ENCODE peak calls at places on chromosomes 2 and 18, in ten cellular contexts. One of them, this sample, is unnamed.

GRCh38 chr2:142582317-142582716 is 295.1 kb upstream of the KYNU start:
- DNase-seq in stimulated activated CD4-positive, alpha-beta T cell treated with anti-CD3 and anti-CD28 coated beads, TNF-alpha, amount 100 ng/mL, for 48 hours: no peak
- DNase-seq in ACHN: no peak
- DNase-seq in ELR: no peak
- DNase-seq in fibroblast of the conjunctiva: no peak
- DNase-seq in iris pigment epithelial cell: no peak
- DNase-seq in SK-MEL-5: peak; percentile 28
- DNase-seq in right lobe of liver: no peak
- DNase-seq in H9: no peak
- DNase-seq in NCI-H187: no peak
- DNase-seq in this sample: peak; percentile 0

GRCh38 chr18:76823574-76823973 is 1.2 kb downstream of the ZNF236 start:
- DNase-seq in NCI-H187: no peak
- DNase-seq in right lobe of liver: peak; percentile 38
- DNase-seq in ACHN: no peak
- DNase-seq in SK-MEL-5: no peak
- DNase-seq in H9: peak; percentile 58
- DNase-seq in iris pigment epithelial cell: no peak
- DNase-seq in stimulated activated CD4-positive, alpha-beta T cell treated with anti-CD3 and anti-CD28 coated beads, TNF-alpha, amount 100 ng/mL, for 48 hours: no peak
- DNase-seq in fibroblast of the conjunctiva: no peak
- DNase-seq in ELR: no peak
- DNase-seq in this sample: no peak

GRCh38 chr2:233247744-233248143 is 3.7 kb upstream of the ATG16L1 start:
- DNase-seq in ACHN: peak; percentile 42
- DNase-seq in H9: no peak
- DNase-seq in fibroblast of the conjunctiva: no peak
- DNase-seq in ELR: peak; percentile 94
- DNase-seq in SK-MEL-5: no peak
- DNase-seq in NCI-H187: no peak
- DNase-seq in stimulated activated CD4-positive, alpha-beta T cell treated with anti-CD3 and anti-CD28 coated beads, TNF-alpha, amount 100 ng/mL, for 48 hours: peak; percentile 60
- DNase-seq in iris pigment epithelial cell: peak; percentile 21
- DNase-seq in right lobe of liver: no peak
- DNase-seq in this sample: peak; percentile 98

GRCh38 chr18:39845673-39846072 is 2109.4 kb upstream of the PIK3C3 start:
- DNase-seq in ACHN: no peak
- DNase-seq in NCI-H187: no peak
- DNase-seq in H9: no peak
- DNase-seq in fibroblast of the conjunctiva: no peak
- DNase-seq in iris pigment epithelial cell: no peak
- DNase-seq in ELR: no peak
- DNase-seq in stimulated activated CD4-positive, alpha-beta T cell treated with anti-CD3 and anti-CD28 coated beads, TNF-alpha, amount 100 ng/mL, for 48 hours: no peak
- DNase-seq in right lobe of liver: no peak
- DNase-seq in SK-MEL-5: no peak
- DNase-seq in this sample: no peak

GRCh38 chr2:64447317-64448060 is 6.5 kb upstream of the LGALSL start:
- DNase-seq in H9: no peak
- DNase-seq in NCI-H187: no peak
- DNase-seq in iris pigment epithelial cell: no peak
- DNase-seq in right lobe of liver: no peak
- DNase-seq in fibroblast of the conjunctiva: no peak
- DNase-seq in ACHN: no peak
- DNase-seq in stimulated activated CD4-positive, alpha-beta T cell treated with anti-CD3 and anti-CD28 coated beads, TNF-alpha, amount 100 ng/mL, for 48 hours: no peak
- DNase-seq in SK-MEL-5: no peak
- DNase-seq in ELR: no peak
- DNase-seq in this sample: no peak

GRCh38 chr2:124088621-124089020 is 63.5 kb downstream of the CNTNAP5 start:
- DNase-seq in NCI-H187: no peak
- DNase-seq in SK-MEL-5: no peak
- DNase-seq in iris pigment epithelial cell: no peak
- DNase-seq in fibroblast of the conjunctiva: no peak
- DNase-seq in ELR: no peak
- DNase-seq in right lobe of liver: no peak
- DNase-seq in stimulated activated CD4-positive, alpha-beta T cell treated with anti-CD3 and anti-CD28 coated beads, TNF-alpha, amount 100 ng/mL, for 48 hours: no peak
- DNase-seq in H9: no peak
- DNase-seq in ACHN: no peak
- DNase-seq in this sample: no peak

GRCh38 chr2:191869178-191869577 is 22.3 kb upstream of the CAVIN2 start:
- DNase-seq in NCI-H187: peak; percentile 33
- DNase-seq in fibroblast of the conjunctiva: no peak
- DNase-seq in right lobe of liver: no peak
- DNase-seq in H9: peak; percentile 86
- DNase-seq in iris pigment epithelial cell: peak; percentile 67
- DNase-seq in ACHN: peak; percentile 68
- DNase-seq in ELR: peak; percentile 77
- DNase-seq in SK-MEL-5: peak; percentile 63
- DNase-seq in stimulated activated CD4-positive, alpha-beta T cell treated with anti-CD3 and anti-CD28 coated beads, TNF-alpha, amount 100 ng/mL, for 48 hours: no peak
- DNase-seq in this sample: no peak

GRCh38 chr2:44707945-44708645 is 233.4 kb upstream of the SIX3 start:
- DNase-seq in stimulated activated CD4-positive, alpha-beta T cell treated with anti-CD3 and anti-CD28 coated beads, TNF-alpha, amount 100 ng/mL, for 48 hours: no peak
- DNase-seq in fibroblast of the conjunctiva: no peak
- DNase-seq in iris pigment epithelial cell: no peak
- DNase-seq in ACHN: no peak
- DNase-seq in NCI-H187: peak; percentile 7
- DNase-seq in H9: no peak
- DNase-seq in ELR: no peak
- DNase-seq in right lobe of liver: no peak
- DNase-seq in SK-MEL-5: peak; percentile 17
- DNase-seq in this sample: peak; percentile 61

GRCh38 chr2:6297238-6297637 is 568.5 kb downstream of the CMPK2 start:
- DNase-seq in NCI-H187: no peak
- DNase-seq in stimulated activated CD4-positive, alpha-beta T cell treated with anti-CD3 and anti-CD28 coated beads, TNF-alpha, amount 100 ng/mL, for 48 hours: no peak
- DNase-seq in fibroblast of the conjunctiva: no peak
- DNase-seq in SK-MEL-5: no peak
- DNase-seq in ELR: no peak
- DNase-seq in right lobe of liver: no peak
- DNase-seq in H9: no peak
- DNase-seq in ACHN: no peak
- DNase-seq in iris pigment epithelial cell: no peak
- DNase-seq in this sample: no peak

GRCh38 chr2:37773354-37773753 is 101.9 kb upstream of the CDC42EP3 start:
- DNase-seq in iris pigment epithelial cell: no peak
- DNase-seq in fibroblast of the conjunctiva: no peak
- DNase-seq in NCI-H187: no peak
- DNase-seq in SK-MEL-5: no peak
- DNase-seq in ACHN: no peak
- DNase-seq in ELR: no peak
- DNase-seq in H9: no peak
- DNase-seq in right lobe of liver: no peak
- DNase-seq in stimulated activated CD4-positive, alpha-beta T cell treated with anti-CD3 and anti-CD28 coated beads, TNF-alpha, amount 100 ng/mL, for 48 hours: no peak
- DNase-seq in this sample: no peak

GRCh38 chr18:39802648-39803229 is 2152.3 kb upstream of the PIK3C3 start:
- DNase-seq in SK-MEL-5: no peak
- DNase-seq in fibroblast of the conjunctiva: no peak
- DNase-seq in stimulated activated CD4-positive, alpha-beta T cell treated with anti-CD3 and anti-CD28 coated beads, TNF-alpha, amount 100 ng/mL, for 48 hours: no peak
- DNase-seq in ELR: no peak
- DNase-seq in H9: no peak
- DNase-seq in right lobe of liver: no peak
- DNase-seq in iris pigment epithelial cell: no peak
- DNase-seq in ACHN: no peak
- DNase-seq in NCI-H187: no peak
- DNase-seq in this sample: no peak

GRCh38 chr2:238492905-238493304 is 66.2 kb downstream of the ASB1 start:
- DNase-seq in fibroblast of the conjunctiva: no peak
- DNase-seq in ELR: no peak
- DNase-seq in right lobe of liver: no peak
- DNase-seq in ACHN: no peak
- DNase-seq in SK-MEL-5: no peak
- DNase-seq in NCI-H187: no peak
- DNase-seq in stimulated activated CD4-positive, alpha-beta T cell treated with anti-CD3 and anti-CD28 coated beads, TNF-alpha, amount 100 ng/mL, for 48 hours: no peak
- DNase-seq in iris pigment epithelial cell: no peak
- DNase-seq in H9: no peak
- DNase-seq in this sample: no peak

GRCh38 chr2:163469561-163469962 is 266.2 kb downstream of the FIGN start:
- DNase-seq in fibroblast of the conjunctiva: no peak
- DNase-seq in ELR: no peak
- DNase-seq in SK-MEL-5: peak; percentile 6
- DNase-seq in iris pigment epithelial cell: no peak
- DNase-seq in H9: no peak
- DNase-seq in NCI-H187: no peak
- DNase-seq in ACHN: no peak
- DNase-seq in stimulated activated CD4-positive, alpha-beta T cell treated with anti-CD3 and anti-CD28 coated beads, TNF-alpha, amount 100 ng/mL, for 48 hours: no peak
- DNase-seq in right lobe of liver: no peak
- DNase-seq in this sample: no peak

GRCh38 chr2:37654932-37655331 is 16.5 kb downstream of the CDC42EP3 start:
- DNase-seq in fibroblast of the conjunctiva: no peak
- DNase-seq in ELR: no peak
- DNase-seq in ACHN: no peak
- DNase-seq in right lobe of liver: no peak
- DNase-seq in stimulated activated CD4-positive, alpha-beta T cell treated with anti-CD3 and anti-CD28 coated beads, TNF-alpha, amount 100 ng/mL, for 48 hours: no peak
- DNase-seq in iris pigment epithelial cell: peak; percentile 72
- DNase-seq in H9: peak; percentile 50
- DNase-seq in SK-MEL-5: no peak
- DNase-seq in NCI-H187: no peak
- DNase-seq in this sample: no peak

GRCh38 chr2:147660680-147661079 is 184.1 kb upstream of the ACVR2A start:
- DNase-seq in SK-MEL-5: no peak
- DNase-seq in ACHN: no peak
- DNase-seq in right lobe of liver: no peak
- DNase-seq in NCI-H187: no peak
- DNase-seq in fibroblast of the conjunctiva: no peak
- DNase-seq in ELR: no peak
- DNase-seq in H9: no peak
- DNase-seq in iris pigment epithelial cell: no peak
- DNase-seq in stimulated activated CD4-positive, alpha-beta T cell treated with anti-CD3 and anti-CD28 coated beads, TNF-alpha, amount 100 ng/mL, for 48 hours: no peak
- DNase-seq in this sample: no peak

This sample was measured in SW480.